ENCODE peak calls at places on chromosomes 6 and 20, in eight cellular contexts. L is T-helper 17 cell; I is stimulated activated CD8-positive, alpha-beta memory T cell treated with anti-CD3 and anti-CD28 coated beads, Interleukin-7, amount 100 ng/mL, for 4 hours; Y is caudate nucleus; G is breast epithelium; O is COLO829; C is NCI-H446; U is stimulated activated CD4-positive, alpha-beta T cell treated with anti-CD3 and anti-CD28 coated beads, Interleukin-2, amount 100 ng/mL, for 48 hours. J is an unnamed sample.

GRCh38 chr20:46058656-46059281 is 29.8 kb downstream of the SLC12A5 start:
- DNase-seq in Y (no peak), L (no peak), U (no peak), I (no peak), G (no peak), O (no peak), C (no peak), J (no peak)

GRCh38 chr6:99013661-99014458 is 66.1 kb upstream of the FBXL4 start:
- DNase-seq in G (no peak), I (no peak), L (no peak), Y (no peak), C (no peak), U (no peak), O (no peak), J (no peak)

GRCh38 chr6:1786455-1787108 is 176.9 kb downstream of the FOXC1 start:
- DNase-seq in I (no peak), Y (no peak), O (no peak), U (peak), G (no peak), L (no peak), C (no peak), J (no peak)

GRCh38 chr6:110310861-110311446 is 47.2 kb downstream of the METTL24 start:
- DNase-seq in L (no peak), Y (no peak), I (no peak), O (no peak), U (no peak), G (no peak), C (no peak), J (no peak)

GRCh38 chr6:141484726-141485125 is 648.0 kb upstream of the GJE1 start:
- DNase-seq in U (no peak), G (no peak), I (no peak), L (no peak), Y (no peak), C (no peak), O (no peak), J (no peak)

GRCh38 chr6:111591370-111591900 is 14.2 kb downstream of the TRAF3IP2 start:
- DNase-seq in Y (no peak), O (no peak), C (peak), L (no peak), G (peak), U (no peak), I (no peak), J (peak)

GRCh38 chr6:30836431-30836866 is 47.9 kb upstream of the DDR1 start:
- DNase-seq in Y (no peak), L (no peak), I (no peak), G (peak), O (no peak), U (no peak), C (peak), J (peak)

GRCh38 chr20:56628873-56629463 is at the start of gene TFAP2C:
- DNase-seq in C (no peak), U (no peak), I (no peak), Y (no peak), O (peak), L (no peak), G (peak), J (peak)

GRCh38 chr6:122653094-122653493 is 42.9 kb downstream of the PKIB start:
- DNase-seq in C (no peak), G (no peak), O (no peak), Y (no peak), U (no peak), L (no peak), I (no peak), J (no peak)

GRCh38 chr6:10146723-10147451 is 268.0 kb downstream of the TFAP2A start:
- DNase-seq in L (no peak), Y (peak), U (no peak), I (no peak), G (no peak), O (peak), C (no peak), J (peak)

GRCh38 chr6:52640170-52640569 is 30.7 kb upstream of the TMEM14A start:
- DNase-seq in L (no peak), I (no peak), Y (no peak), G (no peak), C (no peak), O (peak), U (no peak), J (no peak)

GRCh38 chr6:157942351-157942750 is 39.3 kb upstream of the SYNJ2 start:
- DNase-seq in U (no peak), I (no peak), G (no peak), O (no peak), L (no peak), Y (no peak), C (no peak), J (no peak)

GRCh38 chr6:134020543-134020942 is 31.9 kb downstream of the SLC2A12 start:
- DNase-seq in G (no peak), Y (no peak), C (no peak), I (no peak), O (no peak), L (no peak), U (no peak), J (no peak)

GRCh38 chr6:92945799-92946198 is 473.6 kb downstream of the EPHA7 start:
- DNase-seq in G (no peak), U (no peak), Y (no peak), O (no peak), L (no peak), I (no peak), C (no peak), J (no peak)

GRCh38 chr6:30321692-30322388 is 4.9 kb upstream of the TRIM39 start:
- DNase-seq in I (no peak), U (no peak), G (no peak), O (no peak), C (no peak), L (no peak), Y (no peak), J (no peak)

GRCh38 chr20:19252670-19253120 is 40.3 kb downstream of the SLC24A3 start:
- DNase-seq in C (no peak), L (no peak), I (no peak), O (no peak), G (no peak), Y (no peak), U (no peak), J (peak)

GRCh38 chr6:132693478-132693877 is 20.4 kb downstream of the VNN1 start:
- DNase-seq in I (no peak), G (no peak), U (no peak), C (no peak), O (no peak), L (no peak), Y (no peak), J (no peak)

GRCh38 chr20:46084805-46085792 is 4.7 kb downstream of the NCOA5 start:
- DNase-seq in O (no peak), U (no peak), C (no peak), I (no peak), G (no peak), L (no peak), Y (no peak), J (no peak)

GRCh38 chr20:47605673-47606413 is 104.2 kb downstream of the NCOA3 start:
- DNase-seq in I (no peak), Y (no peak), G (no peak), L (no peak), U (no peak), O (no peak), C (no peak), J (no peak)

GRCh38 chr6:51467231-51467952 is 620.0 kb downstream of the PKHD1 start:
- DNase-seq in U (no peak), G (no peak), Y (no peak), O (peak), L (no peak), C (no peak), I (no peak), J (no peak)

GRCh38 chr6:22471746-22472145 is 97.6 kb upstream of the HDGFL1 start:
- DNase-seq in C (no peak), Y (no peak), U (no peak), O (no peak), L (no peak), G (no peak), I (no peak), J (no peak)

GRCh38 chr6:142011156-142011555 is 121.6 kb upstream of the GJE1 start:
- DNase-seq in C (no peak), L (no peak), I (no peak), Y (no peak), U (no peak), O (no peak), G (no peak), J (no peak)

GRCh38 chr6:11486486-11486885 is 51.1 kb upstream of the TMEM170B start:
- DNase-seq in Y (no peak), G (peak), I (no peak), U (no peak), O (no peak), C (no peak), L (no peak), J (no peak)

GRCh38 chr6:155583997-155584396 is 128.4 kb upstream of the NOX3 start:
- DNase-seq in I (no peak), C (no peak), U (no peak), O (no peak), Y (no peak), G (no peak), L (no peak), J (no peak)

GRCh38 chr6:151679081-151679480 is 128.4 kb upstream of the ESR1 start:
- DNase-seq in O (no peak), G (peak), I (no peak), C (no peak), Y (no peak), L (no peak), U (no peak), J (peak)

GRCh38 chr6:145705561-145705960 is 29.8 kb downstream of the EPM2A start:
- DNase-seq in U (no peak), I (no peak), C (no peak), O (peak), G (no peak), L (no peak), Y (no peak), J (no peak)

GRCh38 chr20:21702553-21703467 is 2.7 kb upstream of the PAX1 start:
- DNase-seq in L (no peak), Y (peak), I (no peak), O (peak), C (peak), U (peak), G (peak), J (no peak)

J was measured in AG09319.